ENCODE peak calls at places on chromosomes 12 and 14, in four cellular contexts. P, G, J and Q are unnamed samples.

GRCh38 chr12:45789025-45789424 is 59.5 kb downstream of the ARID2 start:
- DNase-seq in J (no peak), G (no peak), P (no peak), Q (no peak)

GRCh38 chr12:6205144-6205539 is 4.9 kb downstream of the CD9 start:
- DNase-seq in P (no peak), J (no peak), G (no peak), Q (no peak)

GRCh38 chr14:53306926-53307325 is 153.8 kb upstream of the DDHD1 start:
- DNase-seq in P (no peak), J (no peak), G (no peak), Q (no peak)

GRCh38 chr12:112992541-112993398 is 14.5 kb downstream of the OAS2 start:
- DNase-seq in G (no peak), P (peak), J (peak), Q (peak)

GRCh38 chr12:85191-85666 is 18.7 kb downstream of the IQSEC3 start:
- DNase-seq in J (no peak), P (no peak), G (no peak), Q (no peak)

GRCh38 chr12:71038960-71039359 is 118.4 kb upstream of the PTPRR start:
- DNase-seq in P (no peak), J (no peak), G (no peak), Q (no peak)

GRCh38 chr14:62432955-62433354 is 612.3 kb downstream of the KCNH5 start:
- DNase-seq in J (no peak), G (no peak), P (no peak), Q (no peak)

GRCh38 chr12:117010693-117011451 is 88.3 kb downstream of the TESC start:
- DNase-seq in G (no peak), J (no peak), P (no peak), Q (no peak)

GRCh38 chr12:77995436-77996167 is 164.9 kb downstream of the NAV3 start:
- DNase-seq in J (no peak), G (no peak), P (peak), Q (peak)

GRCh38 chr12:74317078-74317581 is 220.5 kb upstream of the ATXN7L3B start:
- DNase-seq in P (peak), G (no peak), J (no peak), Q (no peak)

GRCh38 chr14:35532783-35533356 is 1.1 kb upstream of the INSM2 start:
- DNase-seq in G (no peak), P (no peak), J (no peak), Q (no peak)

GRCh38 chr14:29166507-29166906 is 399.9 kb downstream of the FOXG1 start:
- DNase-seq in G (no peak), P (no peak), J (no peak), Q (no peak)

GRCh38 chr14:74412753-74413152 is 13.3 kb downstream of the SYNDIG1L start:
- DNase-seq in G (no peak), P (no peak), J (no peak), Q (no peak)

GRCh38 chr14:67151082-67151666 is 38.1 kb upstream of the GARIN2 start:
- DNase-seq in G (no peak), J (no peak), P (no peak), Q (no peak)

GRCh38 chr12:41476499-41476898 is 288.4 kb downstream of the PDZRN4 start:
- DNase-seq in J (no peak), P (no peak), G (no peak), Q (no peak)

GRCh38 chr12:52331833-52332232 is 10.6 kb upstream of the KRT83 start:
- DNase-seq in G (no peak), J (no peak), P (no peak), Q (no peak)